ENCODE peak calls at places on chromosomes 6 and 20, in ten cellular contexts. P is stimulated activated CD4-positive, alpha-beta T cell treated with anti-CD3 and anti-CD28 coated beads, Interleukin-4, amount 100 ng/mL, for 1 hour; C is dorsolateral prefrontal cortex; B is HEK293T; Q is NB4; D is left ventricle myocardium inferior; Y is NCI-H1436; T is activated effector memory CD4-positive, alpha-beta T cell treated with Interleukin-2 at 50 U/mL for 16 hours; H is dermis blood vessel endothelial cell; A is anterior cingulate cortex. U is an unnamed sample.

GRCh38 chr20:9838035-9838377 is 870 bp downstream of the PAK5 start:
- DNase-seq in P (no peak), C (no peak), B (peak; percentile 11), Q (no peak), D (no peak), Y (no peak), T (no peak), H (no peak), A (no peak), U (no peak)

GRCh38 chr20:17971571-17972013 is 2.8 kb downstream of the MGME1 start:
- DNase-seq in P (no peak), C (no peak), B (no peak), Q (no peak), D (no peak), Y (no peak), T (no peak), H (peak; percentile 89), A (no peak), U (no peak)

GRCh38 chr6:7671076-7671475 is 54.8 kb upstream of the BMP6 start:
- DNase-seq in P (no peak), C (no peak), B (no peak), Q (no peak), D (no peak), Y (no peak), T (no peak), H (no peak), A (no peak), U (no peak)

GRCh38 chr20:32467506-32468312 is 109.6 kb downstream of the ASXL1 start:
- DNase-seq in P (no peak), C (no peak), B (no peak), Q (no peak), D (peak; percentile 26), Y (no peak), T (no peak), H (no peak), A (no peak), U (no peak)

GRCh38 chr20:46027245-46027853 is 1.7 kb upstream of the SLC12A5 start:
- DNase-seq in P (no peak), C (no peak), B (peak; percentile 42), Q (peak; percentile 74), D (no peak), Y (no peak), T (no peak), H (peak; percentile 71), A (no peak), U (no peak)

GRCh38 chr6:92827104-92827503 is 592.3 kb downstream of the EPHA7 start:
- DNase-seq in P (no peak), C (no peak), B (no peak), Q (no peak), D (no peak), Y (no peak), T (no peak), H (no peak), A (no peak), U (no peak)

GRCh38 chr20:62229667-62230066 is 8.7 kb upstream of the OSBPL2 start:
- DNase-seq in P (no peak), C (no peak), B (no peak), Q (no peak), D (no peak), Y (no peak), T (no peak), H (no peak), A (no peak), U (no peak)

GRCh38 chr6:45741437-45742166 is 274.1 kb downstream of the CLIC5 start:
- DNase-seq in P (no peak), C (no peak), B (no peak), Q (peak; percentile 92), D (no peak), Y (no peak), T (no peak), H (no peak), A (no peak), U (no peak)

GRCh38 chr6:76275746-76276145 is 203.3 kb upstream of the IMPG1 start:
- DNase-seq in P (no peak), C (no peak), B (peak; percentile 15), Q (peak; percentile 21), D (no peak), Y (no peak), T (no peak), H (no peak), A (no peak), U (no peak)

GRCh38 chr6:12115492-12115891 is 103.4 kb downstream of the HIVEP1 start:
- DNase-seq in P (no peak), C (no peak), B (no peak), Q (no peak), D (no peak), Y (no peak), T (no peak), H (no peak), A (no peak), U (no peak)

GRCh38 chr6:21201673-21202430 is 391.7 kb upstream of the SOX4 start:
- DNase-seq in P (no peak), C (no peak), B (peak; percentile 30), Q (no peak), D (no peak), Y (peak; percentile 94), T (no peak), H (no peak), A (no peak), U (no peak)

GRCh38 chr6:75991941-75992340 is 80.5 kb downstream of the IMPG1 start:
- DNase-seq in P (no peak), C (no peak), B (no peak), Q (no peak), D (no peak), Y (no peak), T (no peak), H (no peak), A (no peak), U (no peak)

GRCh38 chr20:41696428-41696827 is 78.3 kb upstream of the CHD6 start:
- DNase-seq in P (no peak), C (no peak), B (no peak), Q (no peak), D (no peak), Y (no peak), T (no peak), H (peak; percentile 5), A (no peak), U (no peak)

GRCh38 chr6:36362551-36363389 is 24.7 kb downstream of the ETV7 start:
- DNase-seq in P (no peak), C (no peak), B (no peak), Q (peak; percentile 87), D (no peak), Y (no peak), T (no peak), H (no peak), A (no peak), U (no peak)

GRCh38 chr6:9647043-9647520 is 767.8 kb downstream of the TFAP2A start:
- DNase-seq in P (no peak), C (no peak), B (no peak), Q (no peak), D (no peak), Y (no peak), T (no peak), H (no peak), A (no peak), U (no peak)

GRCh38 chr6:94902974-94903628 is 674.2 kb upstream of the MANEA start:
- DNase-seq in P (no peak), C (no peak), B (peak; percentile 6), Q (peak; percentile 9), D (no peak), Y (no peak), T (no peak), H (no peak), A (no peak), U (no peak)

GRCh38 chr20:57618091-57618765 is 2.0 kb downstream of the ZBP1 start:
- DNase-seq in P (no peak), C (peak; percentile 18), B (no peak), Q (no peak), D (no peak), Y (no peak), T (no peak), H (peak; percentile 22), A (no peak), U (peak; percentile 65)

GRCh38 chr6:161584051-161584450 is 310.2 kb upstream of the AGPAT4 start:
- DNase-seq in P (no peak), C (no peak), B (no peak), Q (no peak), D (no peak), Y (no peak), T (no peak), H (no peak), A (no peak), U (no peak)